ENCODE peak calls at places on chromosomes 11 and 22, in nine cellular contexts. One of them, this sample, is unnamed.

GRCh38 chr11:11782532-11783110 is 59.2 kb upstream of the USP47 start:
- DNase-seq in astrocyte of the spinal cord: no peak
- DNase-seq in CD8-positive, alpha-beta memory T cell: no peak
- DNase-seq in ovary: no peak
- DNase-seq in NCI-H2171 treated with DMSO at 0.1 percent for 48 hours: peak; percentile 74
- DNase-seq in HEK293T: no peak
- DNase-seq in tibial artery: no peak
- DNase-seq in dermis blood vessel endothelial cell: no peak
- DNase-seq in stimulated activated CD4-positive, alpha-beta T cell treated with anti-CD3 and anti-CD28 coated beads, Interleukin-2, amount 100 ng/mL, for 24 hours: no peak
- DNase-seq in this sample: no peak

GRCh38 chr22:49301398-49302149 is 526.1 kb downstream of the BRD1 start:
- DNase-seq in stimulated activated CD4-positive, alpha-beta T cell treated with anti-CD3 and anti-CD28 coated beads, Interleukin-2, amount 100 ng/mL, for 24 hours: peak; percentile 8
- DNase-seq in ovary: no peak
- DNase-seq in CD8-positive, alpha-beta memory T cell: no peak
- DNase-seq in tibial artery: peak; percentile 61
- DNase-seq in astrocyte of the spinal cord: no peak
- DNase-seq in NCI-H2171 treated with DMSO at 0.1 percent for 48 hours: no peak
- DNase-seq in HEK293T: no peak
- DNase-seq in dermis blood vessel endothelial cell: no peak
- DNase-seq in this sample: no peak

GRCh38 chr11:58629857-58630256 is 7.4 kb downstream of the CNTF start:
- DNase-seq in tibial artery: no peak
- DNase-seq in stimulated activated CD4-positive, alpha-beta T cell treated with anti-CD3 and anti-CD28 coated beads, Interleukin-2, amount 100 ng/mL, for 24 hours: no peak
- DNase-seq in astrocyte of the spinal cord: peak; percentile 57
- DNase-seq in NCI-H2171 treated with DMSO at 0.1 percent for 48 hours: peak; percentile 29
- DNase-seq in dermis blood vessel endothelial cell: peak; percentile 71
- DNase-seq in HEK293T: peak; percentile 34
- DNase-seq in ovary: no peak
- DNase-seq in CD8-positive, alpha-beta memory T cell: peak; percentile 16
- DNase-seq in this sample: peak; percentile 39

GRCh38 chr22:48580481-48580970 is 1247.1 kb downstream of the BRD1 start:
- DNase-seq in tibial artery: no peak
- DNase-seq in astrocyte of the spinal cord: no peak
- DNase-seq in ovary: no peak
- DNase-seq in CD8-positive, alpha-beta memory T cell: no peak
- DNase-seq in NCI-H2171 treated with DMSO at 0.1 percent for 48 hours: no peak
- DNase-seq in stimulated activated CD4-positive, alpha-beta T cell treated with anti-CD3 and anti-CD28 coated beads, Interleukin-2, amount 100 ng/mL, for 24 hours: no peak
- DNase-seq in dermis blood vessel endothelial cell: no peak
- DNase-seq in HEK293T: no peak
- DNase-seq in this sample: no peak

GRCh38 chr11:67505605-67506396 is 638 bp upstream of the PITPNM1 start:
- DNase-seq in ovary: peak; percentile 75
- DNase-seq in astrocyte of the spinal cord: peak; percentile 87
- DNase-seq in CD8-positive, alpha-beta memory T cell: peak; percentile 89
- DNase-seq in HEK293T: peak; percentile 79
- DNase-seq in dermis blood vessel endothelial cell: peak; percentile 93
- DNase-seq in NCI-H2171 treated with DMSO at 0.1 percent for 48 hours: peak; percentile 57
- DNase-seq in tibial artery: peak; percentile 97
- DNase-seq in stimulated activated CD4-positive, alpha-beta T cell treated with anti-CD3 and anti-CD28 coated beads, Interleukin-2, amount 100 ng/mL, for 24 hours: peak; percentile 93
- DNase-seq in this sample: peak; percentile 75

GRCh38 chr22:44710474-44711235 is 8.7 kb downstream of the PRR5 start:
- DNase-seq in stimulated activated CD4-positive, alpha-beta T cell treated with anti-CD3 and anti-CD28 coated beads, Interleukin-2, amount 100 ng/mL, for 24 hours: peak; percentile 24
- DNase-seq in ovary: no peak
- DNase-seq in HEK293T: no peak
- DNase-seq in dermis blood vessel endothelial cell: no peak
- DNase-seq in tibial artery: no peak
- DNase-seq in NCI-H2171 treated with DMSO at 0.1 percent for 48 hours: no peak
- DNase-seq in astrocyte of the spinal cord: no peak
- DNase-seq in CD8-positive, alpha-beta memory T cell: peak; percentile 62
- DNase-seq in this sample: no peak

GRCh38 chr11:121508449-121508848 is 55.7 kb upstream of the SORL1-AS1 start:
- DNase-seq in CD8-positive, alpha-beta memory T cell: no peak
- DNase-seq in tibial artery: no peak
- DNase-seq in dermis blood vessel endothelial cell: no peak
- DNase-seq in ovary: no peak
- DNase-seq in HEK293T: no peak
- DNase-seq in stimulated activated CD4-positive, alpha-beta T cell treated with anti-CD3 and anti-CD28 coated beads, Interleukin-2, amount 100 ng/mL, for 24 hours: no peak
- DNase-seq in NCI-H2171 treated with DMSO at 0.1 percent for 48 hours: no peak
- DNase-seq in astrocyte of the spinal cord: no peak
- DNase-seq in this sample: no peak

GRCh38 chr11:132681971-132682370 is 850.3 kb downstream of the OPCML start:
- DNase-seq in stimulated activated CD4-positive, alpha-beta T cell treated with anti-CD3 and anti-CD28 coated beads, Interleukin-2, amount 100 ng/mL, for 24 hours: no peak
- DNase-seq in dermis blood vessel endothelial cell: no peak
- DNase-seq in CD8-positive, alpha-beta memory T cell: no peak
- DNase-seq in tibial artery: no peak
- DNase-seq in astrocyte of the spinal cord: no peak
- DNase-seq in NCI-H2171 treated with DMSO at 0.1 percent for 48 hours: peak; percentile 1
- DNase-seq in HEK293T: no peak
- DNase-seq in ovary: no peak
- DNase-seq in this sample: no peak

GRCh38 chr11:60915250-60915914 is 1.4 kb downstream of the TMEM109 start:
- DNase-seq in CD8-positive, alpha-beta memory T cell: peak; percentile 64
- DNase-seq in ovary: peak; percentile 61
- DNase-seq in NCI-H2171 treated with DMSO at 0.1 percent for 48 hours: no peak
- DNase-seq in tibial artery: peak; percentile 77
- DNase-seq in HEK293T: peak; percentile 44
- DNase-seq in stimulated activated CD4-positive, alpha-beta T cell treated with anti-CD3 and anti-CD28 coated beads, Interleukin-2, amount 100 ng/mL, for 24 hours: peak; percentile 72
- DNase-seq in astrocyte of the spinal cord: peak; percentile 56
- DNase-seq in dermis blood vessel endothelial cell: peak; percentile 70
- DNase-seq in this sample: no peak